ENCODE peak calls at places on chromosomes 1 and 21, in seven cellular contexts. L is astrocyte of the spinal cord, R is OCI-LY7, U is epithelial cell of proximal tubule, V is fibroblast of lung, W is AG10803, E is AG04449. G is an unnamed sample.

GRCh38 chr1:30316056-30316455 is 407.3 kb downstream of the MATN1 start:
- DNase-seq in L (no peak), R (no peak), U (no peak), V (no peak), W (no peak), E (no peak), G (no peak)

GRCh38 chr1:197526736-197527371 is 248.4 kb downstream of the DENND1B start:
- DNase-seq in L (peak), R (peak), U (no peak), V (peak), W (peak), E (no peak), G (peak)

GRCh38 chr1:231187556-231187955 is 25.7 kb downstream of the TRIM67 start:
- DNase-seq in L (no peak), R (no peak), U (no peak), V (no peak), W (no peak), E (no peak), G (no peak)

GRCh38 chr1:77416692-77417450 is 135.1 kb downstream of the AK5 start:
- DNase-seq in L (no peak), R (peak), U (peak), V (peak), W (no peak), E (no peak), G (no peak)

GRCh38 chr1:102434421-102434820 is 437.7 kb upstream of the OLFM3 start:
- DNase-seq in L (no peak), R (peak), U (no peak), V (no peak), W (no peak), E (no peak), G (peak)

GRCh38 chr1:206461602-206462455 is 8.4 kb upstream of the IKBKE start:
- DNase-seq in L (peak), R (peak), U (no peak), V (peak), W (peak), E (no peak), G (peak)

GRCh38 chr1:235878082-235878781 is 11.5 kb upstream of the LYST start:
- DNase-seq in L (no peak), R (no peak), U (no peak), V (no peak), W (no peak), E (no peak), G (no peak)

GRCh38 chr1:10626781-10627410 is 152.1 kb downstream of the PEX14 start:
- DNase-seq in L (no peak), R (no peak), U (no peak), V (no peak), W (no peak), E (no peak), G (no peak)

GRCh38 chr1:243926803-243927245 is 76.8 kb upstream of the AKT3 start:
- DNase-seq in L (peak), R (no peak), U (peak), V (peak), W (peak), E (peak), G (no peak)

GRCh38 chr1:68233202-68233601 is 879 bp upstream of the WLS start:
- DNase-seq in L (no peak), R (no peak), U (no peak), V (no peak), W (no peak), E (no peak), G (no peak)

GRCh38 chr1:230713915-230714764 is at the start of gene AGT:
- DNase-seq in L (peak), R (no peak), U (peak), V (peak), W (peak), E (peak), G (no peak)

GRCh38 chr21:26846036-26846931 is 1.1 kb upstream of the ADAMTS1 start:
- DNase-seq in L (peak), R (no peak), U (peak), V (peak), W (peak), E (no peak), G (no peak)

GRCh38 chr1:153922076-153922837 is 515 bp downstream of the GATAD2B start:
- DNase-seq in L (peak), R (peak), U (no peak), V (no peak), W (no peak), E (no peak), G (no peak)

GRCh38 chr1:205914730-205915129 is 28.5 kb downstream of the SLC26A9 start:
- DNase-seq in L (no peak), R (no peak), U (no peak), V (no peak), W (no peak), E (no peak), G (no peak)

GRCh38 chr1:117821382-117821755 is 108.1 kb downstream of the GDAP2 start:
- DNase-seq in L (no peak), R (no peak), U (no peak), V (peak), W (no peak), E (no peak), G (no peak)

GRCh38 chr21:42199488-42200463 is 19.2 kb upstream of the ABCG1 start:
- DNase-seq in L (peak), R (peak), U (peak), V (peak), W (peak), E (peak), G (no peak)

GRCh38 chr1:248863011-248863881 is 4.4 kb upstream of the ZNF692 start:
- DNase-seq in L (peak), R (peak), U (no peak), V (peak), W (peak), E (no peak), G (peak)

GRCh38 chr1:182087951-182088350 is 26.4 kb upstream of the ZNF648 start:
- DNase-seq in L (no peak), R (no peak), U (no peak), V (no peak), W (no peak), E (no peak), G (no peak)

GRCh38 chr1:155976062-155976912 is 2.1 kb downstream of the ARHGEF2 start:
- DNase-seq in L (peak), R (no peak), U (no peak), V (peak), W (peak), E (no peak), G (peak)

GRCh38 chr1:13948851-13949490 is 249.0 kb downstream of the PRDM2 start:
- DNase-seq in L (no peak), R (no peak), U (no peak), V (peak), W (no peak), E (no peak), G (no peak)

GRCh38 chr1:66152034-66152433 is 359.3 kb downstream of the PDE4B start:
- DNase-seq in L (no peak), R (no peak), U (no peak), V (no peak), W (no peak), E (no peak), G (no peak)

GRCh38 chr1:171355727-171356126 is 41.7 kb downstream of the FMO4 start:
- DNase-seq in L (no peak), R (no peak), U (peak), V (no peak), W (no peak), E (no peak), G (no peak)

GRCh38 chr1:222641269-222641948 is 23.5 kb downstream of the MIA3 start:
- DNase-seq in L (no peak), R (no peak), U (no peak), V (no peak), W (no peak), E (no peak), G (no peak)

GRCh38 chr1:152034654-152035405 is 2.0 kb downstream of the S100A11 start:
- DNase-seq in L (peak), R (peak), U (no peak), V (peak), W (peak), E (no peak), G (peak)

GRCh38 chr1:201275266-201275666 is 8.0 kb upstream of the PKP1 start:
- DNase-seq in L (peak), R (no peak), U (peak), V (peak), W (peak), E (no peak), G (no peak)

GRCh38 chr1:212917858-212918257 is 32.5 kb upstream of the VASH2 start:
- DNase-seq in L (no peak), R (no peak), U (no peak), V (no peak), W (no peak), E (no peak), G (no peak)

GRCh38 chr1:168920456-168921094 is 185.9 kb upstream of the ATP1B1 start:
- DNase-seq in L (no peak), R (no peak), U (no peak), V (peak), W (peak), E (no peak), G (no peak)

GRCh38 chr1:165063181-165063955 is 293.1 kb downstream of the LMX1A start:
- DNase-seq in L (no peak), R (no peak), U (no peak), V (peak), W (peak), E (no peak), G (no peak)

GRCh38 chr1:38690790-38691189 is 168.8 kb downstream of the RRAGC start:
- DNase-seq in L (no peak), R (no peak), U (no peak), V (no peak), W (peak), E (no peak), G (no peak)
- TF ChIP-seq CTCF in L (no peak), R (no peak), U (no peak), V (no peak), W (no peak), E (no peak), G (no peak)

GRCh38 chr1:31705080-31705866 is 1.5 kb upstream of the COL16A1 start:
- DNase-seq in L (peak), R (peak), U (no peak), V (peak), W (peak), E (no peak), G (peak)

GRCh38 chr1:31706384-31707058 is 2.7 kb upstream of the COL16A1 start:
- DNase-seq in L (no peak), R (no peak), U (no peak), V (no peak), W (peak), E (no peak), G (no peak)

GRCh38 chr1:31709060-31709459 is 5.2 kb upstream of the COL16A1 start:
- DNase-seq in L (no peak), R (no peak), U (no peak), V (no peak), W (no peak), E (no peak), G (no peak)

GRCh38 chr1:31708324-31708723 is 4.5 kb upstream of the COL16A1 start:
- DNase-seq in L (peak), R (no peak), U (no peak), V (no peak), W (peak), E (no peak), G (no peak)

GRCh38 chr1:31707711-31708110 is 3.9 kb upstream of the COL16A1 start:
- DNase-seq in L (peak), R (no peak), U (no peak), V (peak), W (peak), E (no peak), G (peak)
- TF ChIP-seq CTCF in L (peak), R (no peak), U (peak), V (peak), W (peak), E (peak), G (peak)

DNA sequence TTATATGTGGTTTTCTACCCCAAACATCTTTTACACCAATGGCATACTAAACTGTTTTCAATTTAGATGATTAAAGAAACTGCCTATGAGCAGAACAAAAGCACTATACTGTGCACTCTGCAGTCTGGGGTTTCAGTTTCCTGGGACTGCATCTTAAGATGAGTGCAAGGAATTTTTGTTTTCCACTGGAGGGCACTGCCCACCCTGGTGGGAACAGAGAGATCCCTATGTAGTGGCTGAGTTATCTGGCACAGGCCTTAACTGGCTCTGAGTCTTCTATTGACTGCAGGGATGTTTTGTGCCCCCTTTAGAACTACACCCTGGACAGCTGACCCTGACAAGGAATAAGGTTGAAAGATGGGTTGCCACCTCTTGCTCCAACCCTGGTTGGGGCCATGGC is 12.0 kb downstream of the PROK1 start:
- DNase-seq in L (no peak), R (no peak), U (no peak), V (peak), W (no peak), E (no peak), G (no peak)
- TF ChIP-seq CTCF in L (no peak), R (no peak), U (peak), V (no peak), W (peak), E (no peak), G (no peak)

GRCh38 chr1:208251015-208251414 is 6.8 kb upstream of the PLXNA2 start:
- DNase-seq in L (no peak), R (no peak), U (no peak), V (no peak), W (no peak), E (no peak), G (no peak)

GRCh38 chr1:208254376-208254775 is 10.2 kb upstream of the PLXNA2 start:
- DNase-seq in L (no peak), R (no peak), U (no peak), V (no peak), W (peak), E (no peak), G (no peak)

GRCh38 chr1:208253177-208253576 is 9.0 kb upstream of the PLXNA2 start:
- DNase-seq in L (no peak), R (no peak), U (no peak), V (no peak), W (no peak), E (no peak), G (no peak)

GRCh38 chr1:208254862-208255261 is 10.7 kb upstream of the PLXNA2 start:
- DNase-seq in L (peak), R (no peak), U (no peak), V (peak), W (peak), E (peak), G (no peak)

GRCh38 chr1:208252126-208252853 is 8.1 kb upstream of the PLXNA2 start:
- DNase-seq in L (no peak), R (no peak), U (no peak), V (peak), W (peak), E (no peak), G (no peak)
- TF ChIP-seq CTCF in L (peak), R (no peak), U (peak), V (peak), W (peak), E (peak), G (no peak)

GRCh38 chr1:26537951-26538352 is 8.4 kb downstream of the RPS6KA1 start:
- DNase-seq in L (peak), R (peak), U (no peak), V (peak), W (peak), E (no peak), G (peak)
- TF ChIP-seq CTCF in L (peak), R (no peak), U (peak), V (peak), W (peak), E (peak), G (peak)